ENCODE peak calls at places on chromosomes 3 and 15, in five cellular contexts. W is fibroblast of pulmonary artery, K is thoracic aorta, Z is AG04449, U is fibroblast of mammary gland. C is an unnamed sample.

GRCh38 chr3:48469046-48469915 is 22.7 kb downstream of the ATRIP start:
- DNase-seq in W (no peak), K (no peak), Z (no peak), U (no peak), C (no peak)

GRCh38 chr3:46284981-46285683 is 42.9 kb downstream of the CCR3 start:
- DNase-seq in Z (no peak), U (no peak), W (no peak), K (no peak), C (no peak)

GRCh38 chr3:192133271-192133670 is 594.1 kb downstream of the FGF12 start:
- DNase-seq in W (no peak), U (peak; percentile 3), Z (no peak), K (no peak), C (no peak)

GRCh38 chr3:129735638-129736037 is 129.2 kb upstream of the PLXND1 start:
- DNase-seq in W (no peak), U (no peak), K (no peak), Z (no peak), C (no peak)

GRCh38 chr3:79012946-79013362 is 754.8 kb downstream of the ROBO1 start:
- DNase-seq in W (no peak), U (no peak), K (no peak), Z (no peak), C (no peak)

GRCh38 chr3:28287046-28287445 is 45.6 kb downstream of the CMC1 start:
- DNase-seq in U (no peak), K (no peak), Z (no peak), W (no peak), C (no peak)

GRCh38 chr15:86611392-86612040 is 531.8 kb downstream of the AGBL1 start:
- DNase-seq in W (no peak), K (no peak), Z (no peak), U (peak; percentile 4), C (no peak)

GRCh38 chr3:162670181-162670580 is 1173.6 kb downstream of the OTOL1 start:
- DNase-seq in Z (no peak), K (no peak), U (no peak), W (no peak), C (no peak)

GRCh38 chr3:24259901-24260512 is 234.6 kb downstream of the THRB start:
- DNase-seq in K (peak; percentile 14), Z (no peak), W (peak; percentile 66), U (peak; percentile 32), C (no peak)

GRCh38 chr3:129560931-129561594 is 18.1 kb downstream of the H1-8 start:
- DNase-seq in Z (peak; percentile 19), U (peak; percentile 79), W (peak; percentile 85), K (peak; percentile 59), C (peak; percentile 57)

GRCh38 chr15:60328852-60329443 is 68.8 kb downstream of the ANXA2 start:
- DNase-seq in Z (no peak), W (peak; percentile 57), U (peak; percentile 51), K (no peak), C (no peak)

GRCh38 chr15:39942101-39942752 is 8.3 kb downstream of the EIF2AK4 start:
- DNase-seq in Z (peak; percentile 59), W (peak; percentile 60), U (peak; percentile 79), K (no peak), C (peak; percentile 45)

GRCh38 chr3:12869025-12869695 is 27.8 kb upstream of the RPL32 start:
- DNase-seq in W (no peak), Z (no peak), U (no peak), K (no peak), C (no peak)

GRCh38 chr3:188832961-188833615 is 338.7 kb upstream of the TPRG1 start:
- DNase-seq in W (peak; percentile 44), K (no peak), U (peak; percentile 56), Z (no peak), C (no peak)

GRCh38 chr3:170007031-170007663 is 30.6 kb upstream of the GPR160 start:
- DNase-seq in K (no peak), Z (peak; percentile 19), U (peak; percentile 76), W (peak; percentile 84), C (peak; percentile 69)

GRCh38 chr15:75455424-75455981 is 4.0 kb upstream of the SIN3A start:
- DNase-seq in K (peak; percentile 77), Z (no peak), W (peak; percentile 74), U (peak; percentile 63), C (no peak)

GRCh38 chr15:75661041-75661778 is 13.5 kb downstream of the SNX33 start:
- DNase-seq in W (peak; percentile 93), K (peak; percentile 78), Z (peak; percentile 83), U (peak; percentile 90), C (peak; percentile 83)

GRCh38 chr3:38645076-38645475 is 4.4 kb downstream of the SCN5A start:
- DNase-seq in K (no peak), U (no peak), W (no peak), Z (no peak), C (no peak)

DNA sequence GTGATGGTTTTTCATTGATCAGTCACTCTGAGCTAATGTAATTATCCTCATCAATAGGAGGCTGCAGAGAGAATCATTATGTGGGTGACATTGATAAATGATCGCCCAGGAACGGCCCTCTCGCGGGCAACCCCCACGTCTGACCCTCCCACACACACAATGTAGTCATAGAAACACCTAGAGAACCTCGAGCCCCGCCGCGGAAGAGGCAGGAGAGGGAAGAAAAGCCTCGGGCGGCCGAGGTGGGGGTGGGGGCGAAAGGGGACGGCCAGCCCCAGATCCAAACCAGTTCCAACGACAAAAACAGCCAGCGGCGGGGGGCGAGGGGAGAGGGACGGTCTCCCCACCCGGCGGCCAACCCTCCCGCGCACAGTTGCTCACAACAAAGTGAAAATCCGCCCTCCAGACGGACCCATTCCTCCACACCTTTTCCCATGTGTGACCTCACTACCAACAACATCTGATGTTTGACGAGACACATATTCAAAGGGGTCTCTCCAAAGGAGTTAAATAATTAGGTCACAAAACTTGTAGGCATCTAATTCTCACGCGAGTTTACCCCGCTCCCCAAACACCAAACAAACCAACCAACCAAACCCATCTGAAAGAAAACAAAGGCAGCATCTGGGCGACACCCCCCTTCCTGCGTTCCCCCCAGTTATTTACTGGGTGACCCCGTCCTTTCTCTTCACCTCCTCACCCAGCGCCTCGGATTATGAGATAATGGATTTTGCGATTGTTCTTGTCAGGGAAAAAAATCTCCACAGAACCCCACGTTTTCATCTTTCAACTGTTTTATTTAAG is 212.9 kb downstream of the MEIS2 start:
- DNase-seq in U (no peak), K (no peak), W (peak; percentile 57), Z (no peak), C (no peak)
- H3K4me3 ChIP-seq in U (peak overlapping the region; percentile 40), K (peak overlapping the region; percentile 52), W (peak overlapping the region; percentile 51), Z (peak overlapping the region; percentile 48), C (peak overlapping the region; percentile 36)

DNA sequence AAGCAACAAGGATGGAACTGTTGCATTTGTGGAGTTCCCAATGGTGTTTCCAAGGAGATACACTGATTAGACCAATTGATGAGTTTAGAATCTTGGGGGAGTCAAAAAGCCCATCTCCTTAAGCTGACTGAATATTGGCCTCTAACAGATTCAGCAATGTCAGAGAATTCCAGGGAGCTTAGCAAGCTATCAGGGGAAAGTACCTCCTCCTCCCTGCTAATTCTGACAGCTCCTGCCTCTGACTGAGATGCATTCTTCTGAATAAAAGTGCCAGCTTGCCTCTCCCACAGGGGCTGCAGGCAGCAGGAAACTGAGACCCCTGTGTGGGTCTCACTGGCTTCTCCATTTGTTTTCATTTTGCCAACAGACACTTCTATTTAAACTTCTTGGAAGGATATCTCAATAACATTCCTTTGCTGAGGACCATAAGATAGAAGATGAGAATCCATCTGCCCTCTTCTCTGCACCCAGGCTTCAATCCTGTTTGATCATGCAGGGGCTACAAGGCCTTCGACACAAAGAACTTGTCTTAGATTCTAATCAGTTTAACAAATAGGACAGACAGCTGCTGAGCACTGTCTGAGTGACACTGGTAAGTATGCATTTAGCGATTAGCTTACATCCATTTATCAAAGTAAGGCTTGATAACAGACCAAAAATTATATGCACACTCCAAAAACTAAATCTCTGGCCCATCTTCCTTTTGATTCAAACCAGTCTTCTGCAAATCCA is 1080.8 kb downstream of the TUSC7 start:
- DNase-seq in K (no peak), U (peak; percentile 3), Z (peak; percentile 21), W (no peak), C (no peak)
- H3K4me3 ChIP-seq in K (no peak overlapping the region), U (no peak overlapping the region), Z (no peak overlapping the region), W (no peak overlapping the region), C (no peak overlapping the region)

GRCh38 chr3:64443553-64444331 is 218.5 kb upstream of the PRICKLE2 start:
- DNase-seq in U (peak; percentile 84), K (no peak), Z (no peak), W (peak; percentile 60), C (peak; percentile 39)

GRCh38 chr3:64441861-64442260 is 216.6 kb upstream of the PRICKLE2 start:
- DNase-seq in K (no peak), W (no peak), Z (no peak), U (no peak), C (no peak)

GRCh38 chr3:64449026-64449425 is 223.8 kb upstream of the PRICKLE2 start:
- DNase-seq in U (no peak), K (no peak), W (no peak), Z (no peak), C (no peak)

GRCh38 chr3:64444619-64445317 is 219.5 kb upstream of the PRICKLE2 start:
- DNase-seq in W (no peak), K (no peak), U (no peak), Z (no peak), C (no peak)

GRCh38 chr3:64445318-64446300 is 220.3 kb upstream of the PRICKLE2 start:
- DNase-seq in U (no peak), W (peak; percentile 36), K (no peak), Z (no peak), C (no peak)
- H3K4me3 ChIP-seq in U (no peak overlapping the region), W (peak overlapping the region; percentile 58), K (peak overlapping the region; percentile 63), Z (peak overlapping the region; percentile 56), C (peak overlapping the region; percentile 58)

DNA sequence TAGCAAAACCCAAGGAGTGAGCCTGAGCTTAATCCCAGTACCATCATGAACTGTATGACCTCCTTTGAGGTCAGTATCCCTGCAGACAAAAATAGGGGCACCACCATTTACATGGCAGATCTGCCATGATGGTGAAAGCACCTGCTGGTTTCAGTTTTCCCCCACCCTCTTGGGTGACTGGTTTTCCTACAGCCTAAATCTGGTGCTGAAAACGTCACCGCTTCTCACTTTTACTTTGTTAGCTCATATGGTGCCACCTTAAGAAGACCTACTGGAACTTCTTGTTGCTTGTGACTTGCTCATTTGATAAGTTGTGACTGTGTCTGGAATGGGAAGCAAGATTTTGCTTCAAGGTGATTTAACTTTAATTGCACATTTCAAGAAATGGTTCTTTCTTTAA is 5.1 kb downstream of the PPP1R2 start:
- DNase-seq in Z (no peak), K (no peak), W (no peak), U (no peak), C (no peak)
- H3K4me3 ChIP-seq in Z (no peak overlapping the region), K (no peak overlapping the region), W (no peak overlapping the region), U (no peak overlapping the region), C (no peak overlapping the region)

DNA sequence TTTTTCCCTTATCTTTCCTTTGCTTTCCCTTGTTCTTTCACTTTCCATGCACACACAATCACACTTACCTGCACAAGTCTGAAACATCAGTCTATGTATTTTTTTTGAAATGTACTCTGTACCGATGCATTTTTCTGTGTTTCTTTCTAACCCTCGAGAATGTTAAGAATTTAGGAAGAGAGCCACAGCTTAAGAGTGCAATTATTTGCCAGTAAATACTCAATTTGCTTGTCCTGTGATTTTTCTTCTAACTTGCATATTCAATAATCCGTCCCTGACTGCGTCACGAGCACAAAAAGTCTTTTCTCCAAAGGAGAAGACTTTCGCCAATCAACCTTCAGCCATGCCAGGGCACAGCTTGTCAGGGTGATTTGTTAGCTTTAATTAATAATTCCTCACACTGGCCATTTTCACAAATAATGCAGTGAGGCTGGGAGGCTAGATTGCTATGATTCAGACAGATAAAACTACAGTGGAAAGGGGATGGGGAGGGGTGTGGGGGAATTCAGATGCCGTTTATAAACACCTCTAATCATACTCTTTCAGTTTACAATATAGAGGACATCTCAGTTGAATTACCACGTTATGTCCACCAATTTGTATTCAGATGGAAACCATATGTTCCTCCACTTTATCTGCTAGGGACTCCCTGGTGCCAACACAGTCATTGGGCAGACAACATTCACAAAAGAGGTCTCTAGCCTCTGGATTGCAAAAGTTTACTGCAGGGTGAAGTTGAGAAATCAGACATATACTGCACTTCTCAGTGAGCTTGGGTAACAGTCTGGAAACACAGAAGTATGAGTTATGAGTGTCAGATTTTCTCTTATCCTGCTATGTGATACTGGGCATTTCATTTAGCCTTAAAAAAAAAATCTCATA is 388.0 kb downstream of the ZBTB20 start:
- DNase-seq in K (no peak), W (peak; percentile 84), U (peak; percentile 84), Z (no peak), C (peak; percentile 64)
- H3K4me3 ChIP-seq in K (peak overlapping the region; percentile 37), W (peak overlapping the region; percentile 43), U (peak overlapping the region; percentile 54), Z (no peak overlapping the region), C (peak overlapping the region; percentile 19)

C was measured in skeletal muscle cell.